ENCODE peak calls at places on chromosomes 16 and 17, in ten cellular contexts. One of them, this sample, is unnamed.

GRCh38 chr17:3838206-3838605 is 7.8 kb downstream of the NCBP3 start:
- DNase-seq in heart right ventricle: no peak
- DNase-seq in AG10803: no peak
- DNase-seq in fibroblast of mammary gland: no peak
- DNase-seq in breast epithelium: no peak
- DNase-seq in IMR-90: no peak
- DNase-seq in keratinocyte: no peak
- DNase-seq in NB4: no peak
- DNase-seq in natural killer cell: no peak
- DNase-seq in adrenal gland: no peak
- DNase-seq in this sample: no peak

GRCh38 chr17:7610641-7611040 is 4.1 kb downstream of the FXR2 start:
- DNase-seq in heart right ventricle: no peak
- DNase-seq in AG10803: no peak
- DNase-seq in fibroblast of mammary gland: no peak
- DNase-seq in breast epithelium: no peak
- DNase-seq in IMR-90: no peak
- DNase-seq in keratinocyte: no peak
- DNase-seq in NB4: no peak
- DNase-seq in natural killer cell: no peak
- DNase-seq in adrenal gland: no peak
- DNase-seq in this sample: no peak

GRCh38 chr16:51465026-51465425 is 314.0 kb upstream of the SALL1 start:
- DNase-seq in heart right ventricle: no peak
- DNase-seq in AG10803: peak
- DNase-seq in fibroblast of mammary gland: peak
- DNase-seq in breast epithelium: no peak
- DNase-seq in IMR-90: peak
- DNase-seq in keratinocyte: no peak
- DNase-seq in NB4: no peak
- DNase-seq in natural killer cell: no peak
- DNase-seq in adrenal gland: no peak
- DNase-seq in this sample: peak

GRCh38 chr17:80292557-80292956 is 31.9 kb downstream of the RNF213 start:
- DNase-seq in heart right ventricle: no peak
- DNase-seq in AG10803: no peak
- DNase-seq in fibroblast of mammary gland: no peak
- DNase-seq in breast epithelium: no peak
- DNase-seq in IMR-90: no peak
- DNase-seq in keratinocyte: no peak
- DNase-seq in NB4: no peak
- DNase-seq in natural killer cell: no peak
- DNase-seq in adrenal gland: no peak
- DNase-seq in this sample: no peak

GRCh38 chr17:61381537-61381936 is 18.1 kb upstream of the TBX2 start:
- DNase-seq in heart right ventricle: no peak
- DNase-seq in AG10803: peak
- DNase-seq in fibroblast of mammary gland: no peak
- DNase-seq in breast epithelium: no peak
- DNase-seq in IMR-90: no peak
- DNase-seq in keratinocyte: no peak
- DNase-seq in NB4: no peak
- DNase-seq in natural killer cell: no peak
- DNase-seq in adrenal gland: no peak
- DNase-seq in this sample: no peak

GRCh38 chr17:17236295-17237025 is 508 bp downstream of the FLCN start:
- DNase-seq in heart right ventricle: no peak
- DNase-seq in AG10803: peak
- DNase-seq in fibroblast of mammary gland: peak
- DNase-seq in breast epithelium: no peak
- DNase-seq in IMR-90: peak
- DNase-seq in keratinocyte: no peak
- DNase-seq in NB4: peak
- DNase-seq in natural killer cell: peak
- DNase-seq in adrenal gland: no peak
- DNase-seq in this sample: peak

GRCh38 chr17:59863607-59864006 is 29.1 kb downstream of the TUBD1 start:
- DNase-seq in heart right ventricle: no peak
- DNase-seq in AG10803: no peak
- DNase-seq in fibroblast of mammary gland: no peak
- DNase-seq in breast epithelium: no peak
- DNase-seq in IMR-90: no peak
- DNase-seq in keratinocyte: no peak
- DNase-seq in NB4: no peak
- DNase-seq in natural killer cell: no peak
- DNase-seq in adrenal gland: no peak
- DNase-seq in this sample: no peak

GRCh38 chr17:54906713-54907112 is 6.1 kb downstream of the TOM1L1 start:
- DNase-seq in heart right ventricle: no peak
- DNase-seq in AG10803: no peak
- DNase-seq in fibroblast of mammary gland: no peak
- DNase-seq in breast epithelium: no peak
- DNase-seq in IMR-90: no peak
- DNase-seq in keratinocyte: no peak
- DNase-seq in NB4: no peak
- DNase-seq in natural killer cell: no peak
- DNase-seq in adrenal gland: no peak
- DNase-seq in this sample: no peak

GRCh38 chr16:83929811-83930555 is 23.1 kb upstream of the OSGIN1 start:
- DNase-seq in heart right ventricle: no peak
- DNase-seq in AG10803: no peak
- DNase-seq in fibroblast of mammary gland: no peak
- DNase-seq in breast epithelium: no peak
- DNase-seq in IMR-90: no peak
- DNase-seq in keratinocyte: no peak
- DNase-seq in NB4: no peak
- DNase-seq in natural killer cell: no peak
- DNase-seq in adrenal gland: no peak
- DNase-seq in this sample: no peak

GRCh38 chr17:75159196-75160031 is 5.1 kb upstream of the JPT1 start:
- DNase-seq in heart right ventricle: no peak
- DNase-seq in AG10803: no peak
- DNase-seq in fibroblast of mammary gland: peak
- DNase-seq in breast epithelium: no peak
- DNase-seq in IMR-90: peak
- DNase-seq in keratinocyte: no peak
- DNase-seq in NB4: no peak
- DNase-seq in natural killer cell: no peak
- DNase-seq in adrenal gland: peak
- DNase-seq in this sample: peak

DNA sequence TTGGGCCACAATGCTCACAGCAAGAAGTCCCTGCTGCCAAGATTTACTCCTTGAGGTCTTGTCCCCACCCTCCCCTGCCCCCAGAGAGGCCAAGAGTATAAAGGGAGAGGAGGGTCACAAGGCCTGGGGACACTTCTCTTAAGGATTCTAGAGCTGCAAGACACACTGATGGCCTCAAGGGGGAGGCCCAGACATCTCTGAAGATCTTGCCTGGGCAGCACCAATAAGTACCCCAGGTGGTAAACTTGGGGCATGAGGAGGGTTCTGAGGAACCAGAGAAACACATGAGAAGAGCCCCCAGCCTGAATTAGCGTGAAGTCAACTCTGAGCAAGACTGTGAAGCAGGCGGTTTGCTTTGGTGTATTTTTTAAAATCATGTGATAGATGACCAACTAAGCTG is 26.8 kb upstream of the MTMR4 start:
- DNase-seq in heart right ventricle: no peak
- DNase-seq in AG10803: no peak
- DNase-seq in fibroblast of mammary gland: peak
- DNase-seq in breast epithelium: no peak
- DNase-seq in IMR-90: no peak
- DNase-seq in keratinocyte: no peak
- DNase-seq in NB4: peak
- DNase-seq in natural killer cell: no peak
- DNase-seq in adrenal gland: no peak
- DNase-seq in this sample: no peak
- TF ChIP-seq CTCF in heart right ventricle: no peak
- TF ChIP-seq CTCF in AG10803: peak
- TF ChIP-seq CTCF in fibroblast of mammary gland: peak
- TF ChIP-seq CTCF in breast epithelium: no peak
- TF ChIP-seq CTCF in IMR-90: peak
- TF ChIP-seq CTCF in keratinocyte: peak
- TF ChIP-seq CTCF in NB4: peak
- TF ChIP-seq CTCF in natural killer cell: no peak
- TF ChIP-seq CTCF in adrenal gland: no peak
- TF ChIP-seq CTCF in this sample: peak

DNA sequence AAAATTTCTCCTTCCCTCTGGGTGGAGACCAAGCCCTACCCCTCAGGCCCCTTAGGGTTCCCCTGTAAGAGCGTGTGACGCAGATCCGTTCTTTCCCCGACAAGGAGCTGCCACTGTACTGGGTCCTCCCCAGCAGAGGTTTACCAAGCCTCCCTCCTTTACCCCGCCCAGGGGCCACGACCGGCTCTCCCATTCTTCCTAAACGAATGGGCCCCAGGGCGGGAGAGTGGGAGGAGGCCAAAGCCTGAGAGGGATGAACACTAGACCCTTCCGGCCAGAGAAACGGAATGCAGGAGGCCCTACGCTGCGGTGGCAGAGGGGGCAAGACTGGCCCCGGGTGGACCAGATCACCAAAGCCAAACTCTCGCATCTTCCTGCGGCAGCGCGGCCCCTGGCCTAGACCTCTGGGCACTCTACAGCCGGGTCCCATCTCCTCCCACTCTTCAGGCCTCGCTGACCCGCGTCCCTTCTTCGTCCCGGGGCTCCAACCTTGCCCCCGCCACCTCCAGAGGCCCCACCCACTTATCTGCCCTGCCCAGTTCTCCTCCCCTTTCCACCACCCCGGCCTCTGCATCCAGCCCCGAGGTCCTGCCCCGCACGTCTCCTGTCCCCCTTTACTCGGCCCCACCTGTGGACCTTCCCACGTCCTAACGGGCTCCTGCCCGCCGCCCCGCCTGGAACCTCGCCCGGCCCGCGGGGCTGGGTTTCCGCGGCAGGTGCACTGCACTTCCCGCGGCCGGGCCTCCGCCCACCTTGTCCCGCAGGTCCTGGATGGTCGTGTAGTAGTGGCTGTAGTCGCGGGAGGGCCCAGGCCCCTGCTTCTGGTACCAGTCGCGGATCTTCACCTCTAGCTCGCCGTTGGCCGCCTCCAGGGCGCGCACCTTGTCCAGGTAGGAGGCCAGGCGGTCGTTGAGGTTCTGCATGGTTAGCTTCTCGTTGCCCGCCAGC is 758 bp downstream of the KRT19 start:
- DNase-seq in heart right ventricle: no peak
- DNase-seq in AG10803: no peak
- DNase-seq in fibroblast of mammary gland: no peak
- DNase-seq in breast epithelium: no peak
- DNase-seq in IMR-90: no peak
- DNase-seq in keratinocyte: no peak
- DNase-seq in NB4: no peak
- DNase-seq in natural killer cell: no peak
- DNase-seq in adrenal gland: no peak
- DNase-seq in this sample: no peak
- TF ChIP-seq CTCF in heart right ventricle: no peak
- TF ChIP-seq CTCF in AG10803: no peak
- TF ChIP-seq CTCF in fibroblast of mammary gland: no peak
- TF ChIP-seq CTCF in breast epithelium: no peak
- TF ChIP-seq CTCF in IMR-90: no peak
- TF ChIP-seq CTCF in keratinocyte: no peak
- TF ChIP-seq CTCF in NB4: no peak
- TF ChIP-seq CTCF in natural killer cell: no peak
- TF ChIP-seq CTCF in adrenal gland: no peak
- TF ChIP-seq CTCF in this sample: no peak

GRCh38 chr17:50428831-50429424 is 2.9 kb downstream of the ACSF2 start:
- DNase-seq in heart right ventricle: no peak
- DNase-seq in AG10803: no peak
- DNase-seq in fibroblast of mammary gland: no peak
- DNase-seq in breast epithelium: peak
- DNase-seq in IMR-90: no peak
- DNase-seq in keratinocyte: no peak
- DNase-seq in NB4: no peak
- DNase-seq in natural killer cell: no peak
- DNase-seq in adrenal gland: peak
- DNase-seq in this sample: no peak

GRCh38 chr17:50425682-50426471 is at the start of gene ACSF2:
- DNase-seq in heart right ventricle: peak
- DNase-seq in AG10803: peak
- DNase-seq in fibroblast of mammary gland: peak
- DNase-seq in breast epithelium: peak
- DNase-seq in IMR-90: peak
- DNase-seq in keratinocyte: no peak
- DNase-seq in NB4: peak
- DNase-seq in natural killer cell: peak
- DNase-seq in adrenal gland: peak
- DNase-seq in this sample: peak

GRCh38 chr17:50425001-50425681 is 877 bp upstream of the ACSF2 start:
- DNase-seq in heart right ventricle: no peak
- DNase-seq in AG10803: no peak
- DNase-seq in fibroblast of mammary gland: no peak
- DNase-seq in breast epithelium: no peak
- DNase-seq in IMR-90: no peak
- DNase-seq in keratinocyte: no peak
- DNase-seq in NB4: no peak
- DNase-seq in natural killer cell: no peak
- DNase-seq in adrenal gland: no peak
- DNase-seq in this sample: no peak

GRCh38 chr17:50426472-50426782 is 409 bp downstream of the ACSF2 start:
- DNase-seq in heart right ventricle: no peak
- DNase-seq in AG10803: no peak
- DNase-seq in fibroblast of mammary gland: no peak
- DNase-seq in breast epithelium: no peak
- DNase-seq in IMR-90: no peak
- DNase-seq in keratinocyte: no peak
- DNase-seq in NB4: no peak
- DNase-seq in natural killer cell: no peak
- DNase-seq in adrenal gland: no peak
- DNase-seq in this sample: no peak

GRCh38 chr17:50426814-50427787 is 1.1 kb downstream of the ACSF2 start:
- DNase-seq in heart right ventricle: no peak
- DNase-seq in AG10803: peak
- DNase-seq in fibroblast of mammary gland: peak
- DNase-seq in breast epithelium: peak
- DNase-seq in IMR-90: peak
- DNase-seq in keratinocyte: no peak
- DNase-seq in NB4: peak
- DNase-seq in natural killer cell: peak
- DNase-seq in adrenal gland: peak
- DNase-seq in this sample: peak
- TF ChIP-seq CTCF in heart right ventricle: no peak
- TF ChIP-seq CTCF in AG10803: peak
- TF ChIP-seq CTCF in fibroblast of mammary gland: peak
- TF ChIP-seq CTCF in breast epithelium: no peak
- TF ChIP-seq CTCF in IMR-90: peak
- TF ChIP-seq CTCF in keratinocyte: peak
- TF ChIP-seq CTCF in NB4: peak
- TF ChIP-seq CTCF in natural killer cell: no peak
- TF ChIP-seq CTCF in adrenal gland: no peak
- TF ChIP-seq CTCF in this sample: peak

DNA sequence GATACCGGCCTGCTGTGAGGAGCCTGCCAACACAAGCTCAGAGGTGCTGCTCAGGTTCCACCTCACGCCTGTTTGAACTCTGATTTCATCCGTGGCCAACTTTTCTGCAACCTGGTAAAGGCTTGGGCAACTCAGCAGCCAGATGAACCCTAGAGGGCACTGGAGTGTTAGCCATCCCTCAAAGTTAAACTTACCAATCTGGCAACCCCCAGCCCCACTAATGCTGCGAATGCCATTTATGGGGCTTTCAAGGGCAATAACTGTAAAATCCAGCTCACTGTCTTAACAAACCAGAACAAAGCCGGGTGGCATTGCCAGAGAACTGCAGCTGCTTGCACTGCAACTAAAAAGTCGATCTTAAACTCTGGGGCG is 105.5 kb downstream of the AXIN2 start:
- DNase-seq in heart right ventricle: no peak
- DNase-seq in AG10803: peak
- DNase-seq in fibroblast of mammary gland: peak
- DNase-seq in breast epithelium: no peak
- DNase-seq in IMR-90: peak
- DNase-seq in keratinocyte: no peak
- DNase-seq in NB4: no peak
- DNase-seq in natural killer cell: no peak
- DNase-seq in adrenal gland: peak
- DNase-seq in this sample: no peak
- TF ChIP-seq CTCF in heart right ventricle: peak
- TF ChIP-seq CTCF in AG10803: peak
- TF ChIP-seq CTCF in fibroblast of mammary gland: peak
- TF ChIP-seq CTCF in breast epithelium: no peak
- TF ChIP-seq CTCF in IMR-90: peak
- TF ChIP-seq CTCF in keratinocyte: peak
- TF ChIP-seq CTCF in NB4: no peak
- TF ChIP-seq CTCF in natural killer cell: no peak
- TF ChIP-seq CTCF in adrenal gland: peak
- TF ChIP-seq CTCF in this sample: no peak